ENCODE peak calls at places on chromosome 16, in ten cellular contexts. M is NCI-H2081; H is A549; W is GM23248; O is COR-L47; I is stimulated activated CD8-positive, alpha-beta memory T cell treated with anti-CD3 and anti-CD28 coated beads, Interleukin-4, amount 100 ng/mL, for 4 hours; B is Right ventricle myocardium inferior; C is fibroblast of the conjunctiva; U is activated CD4-positive, alpha-beta T cell treated with anti-CD3 and anti-CD28 coated beads for 36 hours; Y is naive thymus-derived CD8-positive, alpha-beta T cell. K is an unnamed sample.

GRCh38 chr16:19136549-19137196 is 22.9 kb downstream of the ITPRIPL2 start:
- DNase-seq in M (no peak), H (no peak), W (peak), O (no peak), I (no peak), B (no peak), C (no peak), U (no peak), Y (no peak), K (no peak)

GRCh38 chr16:88941933-88942909 is 34.8 kb downstream of the CBFA2T3 start:
- DNase-seq in M (peak), H (peak), W (peak), O (peak), I (no peak), B (peak), C (no peak), U (peak), Y (peak), K (no peak)

GRCh38 chr16:76676356-76676755 is 399.2 kb downstream of the CNTNAP4 start:
- DNase-seq in M (no peak), H (no peak), W (no peak), O (no peak), I (no peak), B (no peak), C (no peak), U (no peak), Y (no peak), K (no peak)

GRCh38 chr16:88464447-88465318 is 11.6 kb downstream of the ZFPM1 start:
- DNase-seq in M (no peak), H (no peak), W (no peak), O (no peak), I (no peak), B (no peak), C (no peak), U (no peak), Y (no peak), K (no peak)

GRCh38 chr16:55494994-55495421 is 13.9 kb upstream of the LPCAT2 start:
- DNase-seq in M (no peak), H (peak), W (peak), O (no peak), I (no peak), B (no peak), C (peak), U (no peak), Y (no peak), K (no peak)

GRCh38 chr16:83420206-83420760 is 387.5 kb upstream of the HSBP1 start:
- DNase-seq in M (no peak), H (no peak), W (peak), O (no peak), I (no peak), B (no peak), C (no peak), U (no peak), Y (no peak), K (no peak)

GRCh38 chr16:4911831-4912422 is 25.0 kb downstream of the PPL start:
- DNase-seq in M (no peak), H (no peak), W (peak), O (no peak), I (no peak), B (no peak), C (no peak), U (no peak), Y (no peak), K (no peak)

GRCh38 chr16:46729326-46729995 is 18.7 kb downstream of the MYLK3 start:
- DNase-seq in M (no peak), H (no peak), W (no peak), O (no peak), I (no peak), B (no peak), C (no peak), U (no peak), Y (no peak), K (no peak)

GRCh38 chr16:75576384-75576811 is 10.2 kb downstream of the GABARAPL2 start:
- DNase-seq in M (no peak), H (no peak), W (no peak), O (no peak), I (no peak), B (no peak), C (no peak), U (no peak), Y (no peak), K (no peak)

GRCh38 chr16:85451646-85452363 is 161.3 kb upstream of the GSE1 start:
- DNase-seq in M (peak), H (no peak), W (no peak), O (peak), I (no peak), B (no peak), C (no peak), U (no peak), Y (no peak), K (no peak)

K was measured in NCI-H187 treated with DMSO at 0.1 percent for 48 hours.